ENCODE peak calls at places on chromosomes 16 and 17, in ten cellular contexts. P is endodermal cell; B is AG08396; N is ureter; W is stimulated activated CD8-positive, alpha-beta memory T cell treated with anti-CD3 and anti-CD28 coated beads, Interleukin-12 subunit alpha, Interleukin-12 subunit beta, amount 100 ng/mL, for 4 hours; R is mammary epithelial cell; D is left ventricle myocardium inferior; Y is H9; J is amygdala; L is HAP-1. C is an unnamed sample.

GRCh38 chr17:57747221-57748017 is 2.3 kb upstream of the CCDC182 start:
- DNase-seq in P (peak; percentile 78), B (peak; percentile 61), N (peak; percentile 55), W (peak; percentile 9), R (peak; percentile 40), D (no peak), Y (no peak), J (no peak), L (peak; percentile 59), C (peak; percentile 67)

GRCh38 chr17:57750109-57750845 is 5.2 kb upstream of the CCDC182 start:
- DNase-seq in P (peak; percentile 58), B (no peak), N (no peak), W (no peak), R (no peak), D (no peak), Y (no peak), J (no peak), L (no peak), C (no peak)

GRCh38 chr16:50509521-50510341 is 38.5 kb upstream of the NKD1 start:
- DNase-seq in P (peak; percentile 91), B (peak; percentile 21), N (no peak), W (no peak), R (no peak), D (no peak), Y (peak; percentile 75), J (no peak), L (peak; percentile 74), C (no peak)

GRCh38 chr17:39014044-39014794 is 47.0 kb upstream of the FBXO47 start:
- DNase-seq in P (no peak), B (no peak), N (no peak), W (no peak), R (peak; percentile 18), D (no peak), Y (no peak), J (no peak), L (no peak), C (no peak)

GRCh38 chr17:75764711-75765421 is at the start of gene GALK1:
- DNase-seq in P (peak; percentile 94), B (peak; percentile 94), N (peak; percentile 77), W (peak; percentile 53), R (peak; percentile 76), D (peak; percentile 81), Y (peak; percentile 86), J (no peak), L (peak; percentile 85), C (peak; percentile 73)

GRCh38 chr16:19284207-19284606 is 1.3 kb upstream of the CLEC19A start:
- DNase-seq in P (no peak), B (no peak), N (peak; percentile 46), W (no peak), R (peak; percentile 88), D (no peak), Y (no peak), J (peak; percentile 79), L (no peak), C (peak; percentile 73)

GRCh38 chr17:79740413-79740812 is 9.7 kb downstream of the ENPP7 start:
- DNase-seq in P (no peak), B (no peak), N (no peak), W (no peak), R (no peak), D (no peak), Y (no peak), J (no peak), L (no peak), C (no peak)

GRCh38 chr16:12540290-12540689 is 263.4 kb downstream of the CPPED1 start:
- DNase-seq in P (no peak), B (no peak), N (no peak), W (no peak), R (no peak), D (no peak), Y (no peak), J (no peak), L (no peak), C (no peak)

GRCh38 chr17:10192963-10193362 is 5.4 kb downstream of the GAS7 start:
- DNase-seq in P (no peak), B (peak; percentile 37), N (no peak), W (no peak), R (no peak), D (no peak), Y (no peak), J (no peak), L (no peak), C (no peak)

GRCh38 chr17:16516594-16517018 is 24.6 kb upstream of the LRRC75A start:
- DNase-seq in P (peak; percentile 84), B (peak; percentile 59), N (no peak), W (no peak), R (peak; percentile 46), D (no peak), Y (peak; percentile 70), J (peak; percentile 54), L (peak; percentile 35), C (peak; percentile 54)

GRCh38 chr16:75230471-75231110 is 11.8 kb downstream of the CTRB1 start:
- DNase-seq in P (no peak), B (no peak), N (no peak), W (no peak), R (no peak), D (no peak), Y (no peak), J (no peak), L (no peak), C (no peak)

GRCh38 chr16:88702364-88703210 is 3.6 kb downstream of the RNF166 start:
- DNase-seq in P (no peak), B (no peak), N (no peak), W (no peak), R (no peak), D (no peak), Y (no peak), J (no peak), L (no peak), C (no peak)

GRCh38 chr16:75087040-75087979 is 29.3 kb downstream of the LDHD start:
- DNase-seq in P (peak; percentile 70), B (peak; percentile 72), N (no peak), W (no peak), R (peak; percentile 18), D (peak; percentile 54), Y (no peak), J (no peak), L (no peak), C (no peak)

GRCh38 chr16:396605-397004 is 394 bp upstream of the NME4 start:
- DNase-seq in P (peak; percentile 83), B (peak; percentile 69), N (no peak), W (no peak), R (no peak), D (peak; percentile 56), Y (peak; percentile 80), J (no peak), L (peak; percentile 84), C (no peak)

GRCh38 chr17:43939886-43940285 is 2.4 kb downstream of the PPY start:
- DNase-seq in P (no peak), B (no peak), N (no peak), W (no peak), R (no peak), D (no peak), Y (no peak), J (no peak), L (no peak), C (no peak)

GRCh38 chr17:38768417-38768816 is 15.9 kb downstream of the PSMB3 start:
- DNase-seq in P (no peak), B (no peak), N (no peak), W (no peak), R (no peak), D (peak; percentile 25), Y (no peak), J (no peak), L (no peak), C (no peak)

GRCh38 chr17:32490101-32490482 is 3.3 kb downstream of the CDK5R1 start:
- DNase-seq in P (peak; percentile 70), B (no peak), N (no peak), W (no peak), R (no peak), D (no peak), Y (peak; percentile 58), J (no peak), L (no peak), C (no peak)

GRCh38 chr17:67569873-67570272 is 147.9 kb upstream of the NOL11 start:
- DNase-seq in P (peak; percentile 36), B (no peak), N (no peak), W (no peak), R (no peak), D (no peak), Y (peak; percentile 19), J (no peak), L (no peak), C (no peak)

GRCh38 chr17:17445925-17446665 is 30.7 kb upstream of the MED9 start:
- DNase-seq in P (peak; percentile 72), B (peak; percentile 88), N (peak; percentile 78), W (no peak), R (peak; percentile 82), D (no peak), Y (no peak), J (no peak), L (no peak), C (peak; percentile 59)

GRCh38 chr16:86992587-86992986 is 324.6 kb downstream of the C16orf95 start:
- DNase-seq in P (no peak), B (no peak), N (no peak), W (no peak), R (no peak), D (no peak), Y (no peak), J (no peak), L (no peak), C (no peak)

GRCh38 chr17:1939979-1940809 is 84.9 kb downstream of the RTN4RL1 start:
- DNase-seq in P (no peak), B (peak; percentile 52), N (peak; percentile 79), W (no peak), R (no peak), D (no peak), Y (peak; percentile 30), J (no peak), L (no peak), C (no peak)

GRCh38 chr16:84088695-84089395 is 27.9 kb downstream of the MBTPS1 start:
- DNase-seq in P (no peak), B (no peak), N (no peak), W (peak; percentile 15), R (no peak), D (peak; percentile 69), Y (no peak), J (no peak), L (no peak), C (no peak)